ENCODE peak calls at places on chromosomes 6 and 20, in ten cellular contexts. Y is astrocyte of the cerebellum, J is GM23248, N is fibroblast of lung, D is GM12878, I is upper lobe of right lung, K is fibroblast of pulmonary artery, E is psoas muscle, S is adrenal gland, F is cardiac muscle cell. T is an unnamed sample.

GRCh38 chr20:49821381-49821780 is 8.8 kb downstream of the SLC9A8 start:
- DNase-seq in Y (no peak), J (no peak), N (no peak), D (no peak), I (no peak), K (no peak), E (no peak), S (no peak), F (no peak), T (no peak)

GRCh38 chr6:57116776-57117175 is 26.8 kb downstream of the ZNF451 start:
- DNase-seq in Y (no peak), J (no peak), N (peak), D (no peak), I (no peak), K (peak), E (no peak), S (no peak), F (no peak), T (peak)

GRCh38 chr20:2752631-2753455 is 47.6 kb downstream of the CPXM1 start:
- DNase-seq in Y (no peak), J (peak), N (peak), D (no peak), I (no peak), K (peak), E (no peak), S (no peak), F (peak), T (no peak)

GRCh38 chr20:31452575-31452974 is 12.1 kb downstream of the DEFB123 start:
- DNase-seq in Y (no peak), J (peak), N (no peak), D (no peak), I (no peak), K (no peak), E (no peak), S (no peak), F (no peak), T (peak)

GRCh38 chr20:11810316-11811130 is 107.2 kb upstream of the BTBD3 start:
- DNase-seq in Y (peak), J (peak), N (peak), D (no peak), I (no peak), K (peak), E (no peak), S (no peak), F (no peak), T (no peak)

GRCh38 chr6:5997420-5998093 is 9.2 kb downstream of the NRN1 start:
- DNase-seq in Y (no peak), J (peak), N (no peak), D (no peak), I (peak), K (no peak), E (no peak), S (no peak), F (no peak), T (no peak)

GRCh38 chr6:104537185-104537584 is 322.5 kb downstream of the HACE1 start:
- DNase-seq in Y (peak), J (peak), N (peak), D (no peak), I (no peak), K (peak), E (no peak), S (no peak), F (no peak), T (no peak)

GRCh38 chr6:18360188-18360587 is 27.0 kb upstream of the RNF144B start:
- DNase-seq in Y (no peak), J (no peak), N (no peak), D (no peak), I (no peak), K (no peak), E (no peak), S (no peak), F (no peak), T (no peak)

GRCh38 chr6:148223424-148223842 is 119.2 kb upstream of the SASH1 start:
- DNase-seq in Y (no peak), J (peak), N (peak), D (no peak), I (no peak), K (peak), E (no peak), S (no peak), F (no peak), T (peak)

GRCh38 chr6:41441598-41442205 is 104.5 kb upstream of the FOXP4 start:
- DNase-seq in Y (no peak), J (no peak), N (no peak), D (no peak), I (no peak), K (no peak), E (no peak), S (no peak), F (no peak), T (no peak)

GRCh38 chr20:23023621-23024187 is 11.4 kb upstream of the SSTR4 start:
- DNase-seq in Y (no peak), J (no peak), N (no peak), D (no peak), I (no peak), K (no peak), E (no peak), S (no peak), F (no peak), T (peak)

GRCh38 chr6:142152731-142153130 is 5.7 kb downstream of the VTA1 start:
- DNase-seq in Y (no peak), J (peak), N (peak), D (no peak), I (no peak), K (peak), E (no peak), S (no peak), F (no peak), T (no peak)